ENCODE peak calls at places on chromosome 1, in seven cellular contexts. M is PC-3, Z is AG09319, Q is esophagus muscularis mucosa, S is foreskin fibroblast, H is AG04449, K is psoas muscle. U is an unnamed sample.

GRCh38 chr1:167517535-167518330 is 596 bp downstream of the CD247 start:
- DNase-seq in Z (no peak), M (peak), H (no peak), Q (no peak), S (no peak), K (peak), U (no peak)

GRCh38 chr1:170530972-170531757 is 801 bp upstream of the GORAB start:
- DNase-seq in H (no peak), M (no peak), S (peak), Z (no peak), K (peak), Q (no peak), U (no peak)

GRCh38 chr1:211236633-211237321 is 22.4 kb upstream of the RCOR3 start:
- DNase-seq in K (no peak), Z (no peak), M (peak), S (peak), Q (peak), H (no peak), U (no peak)

GRCh38 chr1:53449026-53449425 is 10.2 kb upstream of the DMRTB1 start:
- DNase-seq in H (peak), M (peak), S (peak), K (no peak), Q (no peak), Z (no peak), U (no peak)

GRCh38 chr1:228944991-228945390 is 209.7 kb downstream of the RHOU start:
- DNase-seq in Z (no peak), H (no peak), M (no peak), S (peak), K (no peak), Q (no peak), U (no peak)

GRCh38 chr1:69994261-69994660 is 211.1 kb downstream of the LRRC40 start:
- DNase-seq in M (no peak), K (no peak), Z (no peak), S (no peak), Q (no peak), H (no peak), U (no peak)

GRCh38 chr1:219120625-219121544 is 52.8 kb upstream of the LYPLAL1 start:
- DNase-seq in M (no peak), Q (no peak), K (peak), H (peak), Z (peak), S (peak), U (no peak)

GRCh38 chr1:64363616-64364015 is 106.3 kb upstream of the CACHD1 start:
- DNase-seq in S (no peak), K (no peak), Q (no peak), H (no peak), Z (no peak), M (no peak), U (no peak)

GRCh38 chr1:118247593-118247992 is 62.6 kb upstream of the SPAG17 start:
- DNase-seq in M (peak), Q (no peak), K (no peak), S (peak), Z (no peak), H (no peak), U (peak)

GRCh38 chr1:30422251-30422650 is 301.1 kb downstream of the MATN1 start:
- DNase-seq in H (no peak), Q (peak), Z (no peak), M (no peak), S (no peak), K (no peak), U (no peak)

GRCh38 chr1:201608635-201609395 is 69.9 kb downstream of the NAV1 start:
- DNase-seq in K (peak), Z (no peak), H (no peak), S (peak), M (no peak), Q (no peak), U (no peak)

GRCh38 chr1:26696191-26696644 is 403 bp downstream of the ARID1A start:
- DNase-seq in S (no peak), Q (no peak), M (no peak), K (peak), H (no peak), Z (no peak), U (peak)

GRCh38 chr1:88029899-88030298 is 654.2 kb upstream of the PKN2 start:
- DNase-seq in Z (no peak), M (no peak), S (no peak), K (no peak), Q (no peak), H (no peak), U (no peak)
- TF ChIP-seq CTCF in Z (no peak), M (no peak), S (no peak), K (no peak), Q (no peak), H (no peak), U (no peak)

DNA sequence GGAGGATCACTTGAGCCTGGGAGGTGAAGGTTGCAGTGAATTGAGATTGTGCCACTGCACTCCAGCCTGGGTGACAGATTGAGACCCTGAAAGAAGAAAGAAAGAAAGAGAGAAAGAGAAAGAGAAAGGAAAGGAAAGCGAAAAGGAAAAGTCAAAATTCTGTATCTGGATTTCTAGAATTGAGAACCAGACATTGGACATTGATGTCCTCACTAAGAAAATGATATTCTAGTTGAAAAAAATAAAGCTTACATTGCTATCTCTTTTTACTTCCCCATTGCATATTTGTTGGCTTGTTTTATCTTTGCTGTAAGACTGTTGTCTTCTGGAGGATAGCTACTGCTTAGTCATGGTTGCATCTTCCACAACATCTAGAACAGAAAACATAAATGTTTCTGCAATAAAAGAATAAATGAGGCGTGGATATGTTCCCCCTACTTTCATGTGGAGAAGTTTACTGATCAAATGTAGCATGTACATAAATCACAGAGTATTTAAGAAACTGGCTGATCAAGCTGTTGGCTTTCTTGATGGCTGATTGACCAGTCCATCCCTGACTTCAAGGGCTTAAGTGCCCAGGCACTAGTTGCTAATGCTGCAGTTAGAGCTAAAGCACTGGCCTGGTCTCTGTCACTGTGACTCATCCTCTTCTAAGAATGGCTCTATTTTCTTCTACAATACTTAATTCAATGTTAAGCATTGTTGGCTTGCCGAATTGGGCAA is 17.7 kb downstream of the CD53 start:
- DNase-seq in S (no peak), Q (no peak), K (no peak), Z (no peak), M (no peak), H (no peak), U (no peak)
- TF ChIP-seq CTCF in S (no peak), Q (no peak), K (no peak), Z (no peak), M (no peak), H (no peak), U (no peak)

GRCh38 chr1:194940336-194940735 is 1667.9 kb downstream of the KCNT2 start:
- DNase-seq in Z (no peak), K (no peak), M (no peak), S (no peak), Q (no peak), H (no peak), U (no peak)

GRCh38 chr1:194930132-194930531 is 1678.1 kb downstream of the KCNT2 start:
- DNase-seq in Q (no peak), H (no peak), S (no peak), Z (no peak), M (no peak), K (no peak), U (no peak)

GRCh38 chr1:194931166-194931565 is 1677.1 kb downstream of the KCNT2 start:
- DNase-seq in S (peak), M (no peak), K (no peak), Q (no peak), H (no peak), Z (no peak), U (no peak)

DNA sequence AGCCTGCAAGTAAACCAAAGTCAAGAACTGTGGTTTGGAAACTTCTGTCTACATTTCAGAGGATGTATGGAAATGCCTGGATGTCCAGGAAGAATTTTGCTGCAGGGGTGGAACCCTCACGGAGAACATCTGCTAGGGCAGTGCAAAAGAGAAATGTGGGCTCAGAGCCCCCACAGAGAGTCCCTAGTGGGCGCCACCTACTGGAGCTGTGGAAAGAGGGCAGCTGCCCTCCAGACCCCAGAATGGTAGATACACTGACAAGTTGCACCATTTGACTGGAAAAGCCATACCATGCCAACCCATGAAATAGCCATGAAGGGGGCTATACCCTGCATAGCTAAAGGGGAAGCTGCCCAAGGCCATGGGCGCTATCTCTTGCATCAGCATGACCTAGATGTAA is 1672.4 kb downstream of the KCNT2 start:
- DNase-seq in Z (no peak), S (no peak), H (no peak), Q (no peak), M (no peak), K (no peak), U (no peak)
- TF ChIP-seq CTCF in Z (no peak), S (no peak), H (no peak), Q (no peak), M (no peak), K (no peak), U (peak)

GRCh38 chr1:233238884-233239432 is 56.6 kb downstream of the PCNX2 start:
- DNase-seq in M (no peak), Z (no peak), S (no peak), K (no peak), Q (no peak), H (no peak), U (no peak)
- TF ChIP-seq CTCF in M (no peak), Z (no peak), S (no peak), K (peak), Q (no peak), H (no peak), U (no peak)

DNA sequence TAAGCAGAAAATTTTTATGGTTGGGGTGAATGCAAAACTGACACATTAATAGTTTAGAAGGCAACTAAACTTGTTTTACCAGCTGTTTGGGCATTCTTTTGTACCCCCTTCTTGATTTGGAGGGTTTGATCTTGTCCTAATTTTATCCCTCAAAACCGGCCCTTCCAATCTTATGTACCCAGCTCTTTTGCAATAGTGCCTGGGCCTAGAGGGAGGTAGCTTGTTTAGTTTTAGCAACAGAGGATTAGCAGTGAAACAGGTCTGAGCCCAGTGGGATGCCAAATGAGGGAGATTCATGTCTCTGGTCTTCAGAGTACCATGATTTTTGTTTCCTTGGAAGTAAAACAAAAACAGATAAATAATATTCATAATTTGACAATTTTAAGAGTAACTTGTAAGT is 45.1 kb downstream of the CRP start:
- DNase-seq in K (no peak), M (no peak), S (no peak), H (no peak), Z (no peak), Q (no peak), U (no peak)
- TF ChIP-seq CTCF in K (no peak), M (no peak), S (no peak), H (no peak), Z (no peak), Q (no peak), U (no peak)

DNA sequence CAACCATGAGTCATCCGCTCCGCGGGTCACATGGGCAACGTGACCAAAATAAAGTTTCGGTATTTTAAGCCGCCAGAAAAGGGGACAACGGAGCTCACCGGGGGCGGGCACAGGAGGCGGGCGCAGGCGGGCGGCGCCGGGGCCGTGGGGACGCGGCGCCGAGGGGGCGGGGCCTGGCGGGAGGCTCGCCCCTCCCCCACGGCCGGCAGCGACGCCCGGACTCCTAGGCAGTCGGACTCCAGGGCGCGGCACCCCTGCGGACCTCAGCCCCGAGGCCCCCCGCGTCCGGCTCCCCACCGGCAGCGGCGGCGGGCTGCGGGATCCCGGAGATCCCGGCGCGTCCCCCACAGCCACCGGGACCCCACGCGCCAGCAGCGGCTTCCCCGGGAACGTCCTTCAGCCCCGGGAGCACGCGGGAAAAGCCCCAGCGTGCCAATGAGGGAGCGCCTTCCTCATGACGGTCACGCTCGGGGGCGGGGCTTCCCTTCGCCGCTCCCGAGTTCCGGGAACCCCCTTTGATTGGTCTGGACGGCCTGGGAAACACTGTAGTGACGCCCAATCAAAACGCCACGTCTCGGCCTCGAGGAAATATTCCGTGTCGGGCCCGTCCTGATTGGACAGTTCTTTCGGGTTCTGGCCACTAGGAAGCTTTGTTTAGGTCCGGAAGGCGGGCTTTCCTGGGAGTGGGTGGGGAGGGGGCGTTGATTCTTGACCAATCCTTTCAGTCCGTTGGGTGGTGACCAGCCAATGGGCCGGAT is 515 bp upstream of the CAMTA1 start:
- DNase-seq in Q (peak), H (peak), M (peak), S (peak), K (peak), Z (peak), U (peak)
- TF ChIP-seq CTCF in Q (no peak), H (no peak), M (no peak), S (no peak), K (no peak), Z (no peak), U (no peak)

GRCh38 chr1:54542120-54542961 is 5.7 kb upstream of the ACOT11 start:
- DNase-seq in M (no peak), H (no peak), S (peak), K (peak), Q (no peak), Z (no peak), U (peak)
- TF ChIP-seq CTCF in M (no peak), H (peak), S (no peak), K (no peak), Q (peak), Z (no peak), U (no peak)

GRCh38 chr1:7224644-7225043 is 439.4 kb downstream of the CAMTA1 start:
- DNase-seq in H (no peak), Q (peak), K (no peak), Z (no peak), M (peak), S (no peak), U (no peak)
- TF ChIP-seq CTCF in H (no peak), Q (no peak), K (peak), Z (no peak), M (peak), S (no peak), U (no peak)

DNA sequence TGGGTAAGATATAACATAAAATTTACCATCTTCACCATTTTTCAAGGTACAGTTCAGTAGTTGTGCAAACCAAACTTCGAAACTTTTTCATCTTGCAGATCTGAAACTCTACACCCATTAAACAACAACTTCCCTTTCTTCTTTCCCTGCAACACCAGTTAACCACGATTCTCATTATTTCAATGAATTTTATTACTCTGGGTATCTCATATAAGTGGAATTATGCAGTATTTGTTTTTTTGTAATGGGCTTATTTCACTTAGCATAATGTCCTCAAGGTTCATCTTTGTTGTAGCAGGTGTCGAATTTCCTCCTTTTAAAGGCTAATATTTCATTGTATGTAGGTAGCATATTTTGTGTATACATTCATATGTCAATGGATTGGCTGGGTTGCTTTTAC is 146.1 kb downstream of the SPATA46 start:
- DNase-seq in M (no peak), Q (no peak), K (no peak), H (no peak), Z (no peak), S (no peak), U (no peak)
- TF ChIP-seq CTCF in M (no peak), Q (no peak), K (no peak), H (no peak), Z (no peak), S (no peak), U (no peak)

DNA sequence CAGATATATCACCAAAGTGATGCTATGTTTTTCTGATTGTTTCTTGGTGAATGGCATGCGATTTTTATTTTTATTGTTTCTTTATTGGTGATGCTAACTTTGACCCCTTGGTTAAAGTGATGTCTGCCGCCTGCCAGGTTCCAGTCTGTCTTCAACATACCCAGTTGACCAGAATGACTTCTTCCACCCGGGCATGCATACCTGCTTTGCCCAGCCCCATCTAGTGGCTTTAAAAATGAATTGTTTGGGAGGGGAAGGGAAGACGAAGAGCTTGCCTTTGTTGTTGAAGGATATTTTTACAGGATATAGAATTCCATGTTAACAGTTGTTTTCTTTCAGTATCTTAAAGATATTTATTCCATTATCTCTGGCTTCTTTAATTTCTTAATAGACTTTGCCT is 65.1 kb downstream of the ATG4C start:
- DNase-seq in S (no peak), Q (no peak), K (no peak), H (no peak), Z (no peak), M (peak), U (no peak)
- TF ChIP-seq CTCF in S (no peak), Q (no peak), K (no peak), H (no peak), Z (no peak), M (peak), U (peak)

U was measured in GM13977.